ENCODE peak calls at places on chromosome 14, in nine cellular contexts. K is WTC11; I is cerebellar cortex; O is NCI-H748 treated with DMSO at 0.1 percent for 48 hours; Y is GM23338; F is iPS DF 6.9; S is stimulated activated CD8-positive, alpha-beta memory T cell treated with anti-CD3 and anti-CD28 coated beads, Interleukin-2, amount 100 ng/mL, for 1 hour; P is T47D; T is C1 segment of cervical spinal cord. Z is an unnamed sample.

GRCh38 chr14:26424537-26424936 is 173.3 kb downstream of the NOVA1 start:
- DNase-seq in K (no peak), I (no peak), O (no peak), Y (no peak), F (no peak), S (no peak), P (no peak), T (no peak), Z (no peak)

GRCh38 chr14:58987601-58988000 is 200.9 kb upstream of the DAAM1 start:
- DNase-seq in K (no peak), I (no peak), O (no peak), Y (no peak), F (no peak), S (no peak), P (no peak), T (no peak), Z (no peak)

GRCh38 chr14:77024171-77024627 is 4.3 kb downstream of the IRF2BPL start:
- DNase-seq in K (peak; percentile 89), I (no peak), O (peak; percentile 61), Y (peak; percentile 99), F (peak; percentile 71), S (peak; percentile 37), P (peak; percentile 77), T (peak; percentile 49), Z (peak; percentile 93)

GRCh38 chr14:71209888-71210287 is 302.6 kb downstream of the PCNX1 start:
- DNase-seq in K (no peak), I (no peak), O (no peak), Y (no peak), F (no peak), S (no peak), P (no peak), T (no peak), Z (no peak)

GRCh38 chr14:104513641-104514046 is 65.9 kb upstream of the C14orf180 start:
- DNase-seq in K (no peak), I (no peak), O (no peak), Y (no peak), F (no peak), S (no peak), P (no peak), T (no peak), Z (no peak)

GRCh38 chr14:61147369-61147897 is 133.7 kb downstream of the TMEM30B start:
- DNase-seq in K (no peak), I (no peak), O (no peak), Y (no peak), F (no peak), S (no peak), P (no peak), T (no peak), Z (no peak)

GRCh38 chr14:92461891-92462290 is 51.7 kb upstream of the RIN3 start:
- DNase-seq in K (no peak), I (no peak), O (no peak), Y (no peak), F (no peak), S (no peak), P (no peak), T (no peak), Z (no peak)

GRCh38 chr14:70704960-70705359 is 63.2 kb downstream of the TTC9 start:
- DNase-seq in K (no peak), I (no peak), O (no peak), Y (no peak), F (no peak), S (no peak), P (no peak), T (no peak), Z (no peak)

GRCh38 chr14:35158491-35158890 is 36.1 kb downstream of the PRORP start:
- DNase-seq in K (no peak), I (no peak), O (no peak), Y (no peak), F (no peak), S (no peak), P (no peak), T (no peak), Z (no peak)

GRCh38 chr14:30610719-30611388 is 11.3 kb upstream of the SCFD1 start:
- DNase-seq in K (no peak), I (peak; percentile 37), O (peak; percentile 95), Y (peak; percentile 18), F (no peak), S (no peak), P (peak; percentile 64), T (peak; percentile 27), Z (no peak)

GRCh38 chr14:96255501-96256366 is at the start of gene BDKRB1:
- DNase-seq in K (no peak), I (no peak), O (no peak), Y (no peak), F (no peak), S (no peak), P (no peak), T (no peak), Z (no peak)

GRCh38 chr14:59464651-59465569 is at the start of gene GPR135:
- DNase-seq in K (peak; percentile 68), I (peak; percentile 55), O (peak; percentile 48), Y (peak; percentile 70), F (no peak), S (no peak), P (no peak), T (peak; percentile 70), Z (peak; percentile 75)

GRCh38 chr14:30903285-30904124 is 29.1 kb downstream of the COCH start:
- DNase-seq in K (no peak), I (no peak), O (no peak), Y (no peak), F (no peak), S (no peak), P (no peak), T (no peak), Z (no peak)

GRCh38 chr14:22178330-22178981 is 410.6 kb downstream of the DAD1 start:
- DNase-seq in K (no peak), I (no peak), O (no peak), Y (no peak), F (no peak), S (no peak), P (no peak), T (no peak), Z (no peak)